ENCODE peak calls at places on chromosomes 11 and 22, in ten cellular contexts. O is glutamatergic neuron, F is B cell, X is GM23338, D is mucosa of descending colon, N is gastrocnemius medialis, E is progenitor cell of endocrine pancreas, T is GM13976, K is AG04450, U is body of pancreas. B is an unnamed sample.
A peak's percentile ranks its signal among the peaks of the same experiment; 100 is the strongest.

GRCh38 chr11:64360403-64360980 is 1.5 kb downstream of the RPS6KA4 start:
- DNase-seq in E (no peak), U (no peak), X (peak; percentile 53), D (no peak), K (no peak), N (no peak), F (peak; percentile 46), T (peak; percentile 44), O (no peak), B (no peak)

GRCh38 chr22:23970816-23971482 is 3.3 kb downstream of the DDT start:
- DNase-seq in O (no peak), F (no peak), K (no peak), X (no peak), U (no peak), T (no peak), N (no peak), D (no peak), E (no peak), B (no peak)

GRCh38 chr11:129323896-129324522 is 51.6 kb upstream of the BARX2 start:
- DNase-seq in X (no peak), U (peak; percentile 85), E (no peak), F (no peak), T (no peak), O (peak; percentile 64), D (no peak), N (peak; percentile 43), K (no peak), B (no peak)

GRCh38 chr11:108432783-108433182 is 34.5 kb downstream of the C11orf65 start:
- DNase-seq in K (no peak), T (no peak), D (no peak), E (no peak), X (no peak), U (no peak), N (no peak), F (no peak), O (no peak), B (no peak)

GRCh38 chr11:102639656-102640055 is 14.5 kb upstream of the MMP20 start:
- DNase-seq in F (no peak), O (no peak), D (no peak), U (no peak), N (no peak), X (no peak), T (no peak), K (no peak), E (no peak), B (no peak)

GRCh38 chr11:133951484-133952198 is 5.1 kb downstream of the IGSF9B start:
- DNase-seq in O (peak; percentile 53), F (no peak), D (no peak), X (peak; percentile 74), K (no peak), T (no peak), E (no peak), N (no peak), U (no peak), B (no peak)

GRCh38 chr22:23548501-23549197 is 31.4 kb downstream of the IGLL1 start:
- DNase-seq in N (no peak), X (no peak), T (no peak), E (no peak), D (no peak), K (no peak), O (no peak), U (no peak), F (no peak), B (no peak)

GRCh38 chr22:47571616-47572015 is 809.2 kb downstream of the TBC1D22A start:
- DNase-seq in N (no peak), U (no peak), E (no peak), K (no peak), F (no peak), O (no peak), D (no peak), X (no peak), T (no peak), B (no peak)

DNA sequence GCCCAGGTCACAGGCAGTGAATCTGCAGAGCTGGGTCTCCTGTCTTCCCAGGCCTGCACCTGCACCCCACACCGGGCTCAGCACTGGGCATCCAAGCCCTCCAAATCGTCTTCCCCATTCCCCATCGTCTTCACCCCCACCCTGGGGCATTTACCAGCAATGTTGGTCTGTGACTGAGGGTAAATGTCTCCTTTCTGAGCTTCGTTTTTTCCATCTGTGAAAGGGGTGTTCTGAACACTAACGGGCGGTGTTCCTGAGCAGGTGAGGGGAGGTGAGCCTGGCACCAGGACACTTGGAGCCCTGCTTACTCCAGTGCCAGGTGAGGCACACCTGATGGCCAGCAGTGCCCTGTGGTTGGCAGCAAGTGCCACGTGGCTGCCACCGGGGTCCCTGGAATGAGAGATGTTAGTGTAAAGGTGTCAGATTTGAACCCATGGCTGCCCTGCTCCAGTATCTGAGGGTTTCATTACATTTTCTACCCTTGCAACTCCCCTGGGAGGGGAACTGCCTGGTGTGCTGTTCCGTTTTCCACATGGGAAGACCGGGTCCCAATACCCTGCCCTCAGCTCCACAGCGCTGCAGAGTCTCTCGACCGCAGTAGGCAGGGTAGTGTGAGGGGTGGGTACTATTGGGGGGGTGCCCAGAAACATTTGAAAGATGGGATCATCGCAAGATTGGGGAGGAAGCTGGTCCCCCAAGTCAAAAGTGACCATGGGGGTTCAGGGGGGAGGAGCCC is 1.9 kb downstream of the CDC42EP1 start:
- DNase-seq in D (no peak), N (no peak), X (no peak), F (no peak), E (no peak), K (no peak), T (no peak), U (peak; percentile 57), O (no peak), B (no peak)
- TF ChIP-seq CTCF in D (no peak), N (no peak), X (no peak), F (peak; percentile 42), E (no peak), K (no peak), T (no peak), U (no peak), O (no peak), B (no peak)

GRCh38 chr22:37735054-37735453 is 38.2 kb downstream of the TRIOBP start:
- DNase-seq in X (peak; percentile 76), F (no peak), U (no peak), E (peak; percentile 50), T (no peak), D (no peak), K (no peak), N (peak; percentile 48), O (peak; percentile 85), B (peak; percentile 54)
- TF ChIP-seq CTCF in X (peak; percentile 35), F (no peak), U (peak; percentile 49), E (peak; percentile 53), T (no peak), D (no peak), K (peak; percentile 32), N (peak; percentile 50), O (peak; percentile 71), B (peak; percentile 57)

GRCh38 chr22:40326905-40327735 is 19.2 kb upstream of the ADSL start:
- DNase-seq in U (no peak), N (no peak), X (peak; percentile 63), F (no peak), K (peak; percentile 24), D (no peak), E (no peak), T (no peak), O (no peak), B (no peak)

GRCh38 chr22:40322818-40323447 is 23.4 kb upstream of the ADSL start:
- DNase-seq in F (no peak), E (no peak), K (no peak), N (no peak), T (no peak), O (no peak), U (no peak), D (no peak), X (no peak), B (no peak)

GRCh38 chr22:40323681-40324083 is 22.6 kb upstream of the ADSL start:
- DNase-seq in D (no peak), U (no peak), X (no peak), N (no peak), K (no peak), T (no peak), O (no peak), F (no peak), E (no peak), B (no peak)

GRCh38 chr22:40325315-40325714 is 21.0 kb upstream of the ADSL start:
- DNase-seq in X (no peak), F (no peak), T (no peak), K (no peak), D (no peak), E (no peak), O (no peak), N (no peak), U (no peak), B (no peak)

DNA sequence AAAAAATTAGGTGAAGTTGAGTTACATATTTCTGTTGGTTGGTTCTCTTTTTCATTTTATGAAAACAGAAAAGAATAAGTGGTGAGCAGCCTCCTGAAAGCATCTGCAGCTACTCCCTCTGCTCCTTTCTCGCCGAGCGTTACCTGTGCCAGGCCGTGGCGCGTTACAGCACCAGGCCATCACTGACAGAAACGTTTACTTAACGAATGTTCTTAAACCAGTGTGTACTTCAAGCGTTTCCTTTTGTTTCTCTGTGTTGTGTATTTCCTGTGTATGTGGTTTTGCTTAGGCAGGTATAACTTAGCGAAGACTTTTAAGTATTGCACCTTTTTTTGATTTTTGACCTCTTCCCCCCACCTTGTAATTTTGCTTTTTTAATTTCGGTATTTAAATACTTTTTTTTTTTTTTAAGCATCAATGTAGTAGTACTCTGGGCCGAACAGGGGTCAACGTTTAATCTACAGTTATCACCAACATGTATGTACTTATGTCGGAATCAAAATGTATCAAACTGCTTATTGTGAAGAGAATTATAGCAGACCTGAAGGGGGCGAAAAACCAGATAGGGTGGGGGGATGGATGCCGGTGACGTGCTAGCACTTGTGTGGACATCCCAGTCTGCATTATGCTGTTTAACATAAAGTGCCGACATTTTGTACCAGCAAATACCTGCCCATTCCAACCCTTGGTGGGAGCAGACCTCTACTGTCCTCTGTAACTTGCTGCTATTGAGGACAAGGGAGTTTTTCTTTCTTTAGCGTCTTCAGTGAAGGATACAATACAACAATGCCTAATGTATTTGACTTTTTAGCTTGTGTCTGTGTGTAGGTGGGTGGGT is 21.6 kb upstream of the ADSL start:
- DNase-seq in E (no peak), U (no peak), X (no peak), K (no peak), T (no peak), N (no peak), O (no peak), F (no peak), D (peak; percentile 65), B (no peak)
- TF ChIP-seq CTCF in E (no peak), U (no peak), X (no peak), K (no peak), T (no peak), N (no peak), O (no peak), F (no peak), D (no peak), B (no peak)

GRCh38 chr11:60165946-60166345 is 16.9 kb downstream of the MS4A6A start:
- DNase-seq in U (no peak), D (no peak), O (no peak), E (no peak), N (no peak), K (no peak), F (no peak), X (no peak), T (no peak), B (no peak)

GRCh38 chr11:60172011-60172410 is 10.9 kb downstream of the MS4A6A start:
- DNase-seq in D (no peak), K (no peak), N (no peak), E (no peak), U (no peak), O (no peak), T (no peak), X (no peak), F (no peak), B (no peak)

GRCh38 chr11:60168306-60168705 is 14.6 kb downstream of the MS4A6A start:
- DNase-seq in N (no peak), K (no peak), T (no peak), D (no peak), X (no peak), U (no peak), O (no peak), F (no peak), E (no peak), B (no peak)

GRCh38 chr11:60170566-60170965 is 12.3 kb downstream of the MS4A6A start:
- DNase-seq in F (no peak), U (no peak), O (no peak), X (no peak), T (no peak), K (no peak), D (no peak), E (no peak), N (no peak), B (no peak)

GRCh38 chr11:60169264-60169915 is 13.5 kb downstream of the MS4A6A start:
- DNase-seq in T (no peak), N (no peak), O (peak; percentile 23), U (peak; percentile 93), F (peak; percentile 48), E (no peak), X (peak; percentile 68), D (no peak), K (no peak), B (no peak)
- TF ChIP-seq CTCF in T (no peak), N (peak; percentile 14), O (peak; percentile 13), U (peak; percentile 49), F (no peak), E (peak; percentile 17), X (peak; percentile 54), D (no peak), K (no peak), B (peak; percentile 36)